ENCODE peak calls at places on chromosome 6, in ten cellular contexts. P is C1 segment of cervical spinal cord; X is A172; B is MCF 10A; I is iPS-NIHi11; Z is NCI-H774; H is NCI-H1417; T is naive thymus-derived CD8-positive, alpha-beta T cell; F is T-helper 2 cell; E is anterior cingulate cortex. A is an unnamed sample.

GRCh38 chr6:96212076-96212475 is 196.3 kb downstream of the FUT9 start:
- DNase-seq in P (no peak), X (no peak), B (no peak), I (no peak), Z (no peak), H (peak), T (no peak), F (no peak), E (no peak), A (no peak)

GRCh38 chr6:159079367-159079766 is 34.6 kb upstream of the TAGAP start:
- DNase-seq in P (no peak), X (no peak), B (no peak), I (no peak), Z (no peak), H (no peak), T (no peak), F (no peak), E (no peak), A (no peak)

GRCh38 chr6:15317934-15318902 is 72.3 kb downstream of the JARID2 start:
- DNase-seq in P (no peak), X (no peak), B (no peak), I (peak), Z (no peak), H (peak), T (no peak), F (no peak), E (no peak), A (no peak)

GRCh38 chr6:36753671-36754485 is 56.3 kb downstream of the RAB44 start:
- DNase-seq in P (no peak), X (no peak), B (no peak), I (no peak), Z (no peak), H (no peak), T (no peak), F (no peak), E (no peak), A (no peak)

GRCh38 chr6:148464319-148465010 is 121.8 kb downstream of the SASH1 start:
- DNase-seq in P (peak), X (peak), B (peak), I (peak), Z (peak), H (peak), T (peak), F (peak), E (peak), A (peak)

GRCh38 chr6:11381801-11382513 is 149.5 kb upstream of the NEDD9 start:
- DNase-seq in P (no peak), X (no peak), B (no peak), I (no peak), Z (no peak), H (no peak), T (peak), F (peak), E (no peak), A (no peak)

GRCh38 chr6:101614774-101615173 is 221.3 kb downstream of the GRIK2 start:
- DNase-seq in P (no peak), X (peak), B (peak), I (peak), Z (no peak), H (no peak), T (no peak), F (no peak), E (no peak), A (peak)

GRCh38 chr6:157186785-157187181 is 136.5 kb downstream of the TMEM242 start:
- DNase-seq in P (no peak), X (no peak), B (no peak), I (no peak), Z (no peak), H (no peak), T (no peak), F (no peak), E (no peak), A (no peak)

GRCh38 chr6:89357390-89357789 is 4.9 kb upstream of the UBE2J1 start:
- DNase-seq in P (no peak), X (no peak), B (no peak), I (no peak), Z (no peak), H (no peak), T (no peak), F (no peak), E (no peak), A (no peak)

GRCh38 chr6:135046912-135047311 is 7.7 kb downstream of the HBS1L start:
- DNase-seq in P (no peak), X (no peak), B (no peak), I (no peak), Z (no peak), H (no peak), T (no peak), F (no peak), E (no peak), A (no peak)

GRCh38 chr6:15905488-15906392 is 223.1 kb upstream of the MYLIP start:
- DNase-seq in P (no peak), X (no peak), B (no peak), I (no peak), Z (no peak), H (no peak), T (no peak), F (no peak), E (no peak), A (no peak)

GRCh38 chr6:74873911-74874310 is 331.9 kb downstream of the COL12A1 start:
- DNase-seq in P (no peak), X (no peak), B (no peak), I (no peak), Z (no peak), H (no peak), T (no peak), F (no peak), E (no peak), A (no peak)

GRCh38 chr6:25399885-25400284 is 120.7 kb downstream of the CARMIL1 start:
- DNase-seq in P (no peak), X (no peak), B (no peak), I (no peak), Z (no peak), H (no peak), T (no peak), F (no peak), E (no peak), A (no peak)

GRCh38 chr6:105759015-105759414 is 327.1 kb upstream of the PRDM1 start:
- DNase-seq in P (no peak), X (no peak), B (no peak), I (no peak), Z (no peak), H (no peak), T (no peak), F (no peak), E (no peak), A (no peak)

GRCh38 chr6:138088307-138088744 is 18.9 kb downstream of the PERP start:
- DNase-seq in P (no peak), X (peak), B (peak), I (no peak), Z (peak), H (no peak), T (no peak), F (no peak), E (no peak), A (no peak)

GRCh38 chr6:139296927-139297326 is 5.1 kb upstream of the TXLNB start:
- DNase-seq in P (no peak), X (peak), B (no peak), I (no peak), Z (no peak), H (no peak), T (no peak), F (no peak), E (no peak), A (no peak)

GRCh38 chr6:158808918-158809678 is 10.1 kb downstream of the EZR start:
- DNase-seq in P (no peak), X (no peak), B (no peak), I (no peak), Z (peak), H (no peak), T (peak), F (no peak), E (no peak), A (no peak)

GRCh38 chr6:29489286-29489685 is 1.5 kb upstream of the MAS1L start:
- DNase-seq in P (no peak), X (no peak), B (no peak), I (no peak), Z (no peak), H (no peak), T (no peak), F (no peak), E (no peak), A (no peak)

GRCh38 chr6:146047356-146047755 is 18.5 kb downstream of the GRM1 start:
- DNase-seq in P (no peak), X (no peak), B (no peak), I (no peak), Z (no peak), H (no peak), T (no peak), F (no peak), E (no peak), A (no peak)

GRCh38 chr6:2245954-2246863 is 804 bp upstream of the GMDS start:
- DNase-seq in P (peak), X (peak), B (peak), I (peak), Z (peak), H (peak), T (peak), F (no peak), E (no peak), A (peak)

GRCh38 chr6:108115598-108116058 is 41.1 kb upstream of the OSTM1 start:
- DNase-seq in P (no peak), X (no peak), B (peak), I (peak), Z (peak), H (peak), T (no peak), F (no peak), E (no peak), A (peak)

GRCh38 chr6:91198588-91199255 is 611.9 kb upstream of the MAP3K7 start:
- DNase-seq in P (no peak), X (peak), B (peak), I (no peak), Z (no peak), H (no peak), T (no peak), F (no peak), E (no peak), A (no peak)

GRCh38 chr6:39074486-39074885 is 25.9 kb downstream of the GLP1R start:
- DNase-seq in P (no peak), X (no peak), B (no peak), I (no peak), Z (no peak), H (no peak), T (no peak), F (no peak), E (no peak), A (no peak)

GRCh38 chr6:99432877-99433276 is 7.8 kb upstream of the PNISR start:
- DNase-seq in P (no peak), X (no peak), B (no peak), I (no peak), Z (no peak), H (no peak), T (no peak), F (no peak), E (no peak), A (no peak)

GRCh38 chr6:73954843-73955242 is 258.8 kb downstream of the CD109 start:
- DNase-seq in P (no peak), X (no peak), B (no peak), I (no peak), Z (no peak), H (peak), T (no peak), F (no peak), E (no peak), A (no peak)

GRCh38 chr6:79467716-79468115 is 69.5 kb downstream of the LCA5 start:
- DNase-seq in P (no peak), X (no peak), B (no peak), I (no peak), Z (no peak), H (no peak), T (no peak), F (no peak), E (no peak), A (peak)

GRCh38 chr6:81696505-81696904 is 56.0 kb downstream of the TENT5A start:
- DNase-seq in P (no peak), X (peak), B (peak), I (no peak), Z (peak), H (no peak), T (no peak), F (no peak), E (no peak), A (no peak)

GRCh38 chr6:9233226-9233625 is 797.9 kb upstream of the SLC35B3 start:
- DNase-seq in P (no peak), X (no peak), B (no peak), I (no peak), Z (no peak), H (no peak), T (no peak), F (no peak), E (no peak), A (no peak)

GRCh38 chr6:161462148-161462547 is 188.3 kb upstream of the AGPAT4 start:
- DNase-seq in P (no peak), X (peak), B (peak), I (no peak), Z (no peak), H (no peak), T (no peak), F (no peak), E (no peak), A (no peak)

GRCh38 chr6:63441266-63441956 is 121.6 kb upstream of the LGSN start:
- DNase-seq in P (no peak), X (no peak), B (no peak), I (peak), Z (peak), H (peak), T (no peak), F (no peak), E (no peak), A (no peak)

GRCh38 chr6:149031545-149032317 is 284.9 kb downstream of the UST start:
- DNase-seq in P (no peak), X (peak), B (peak), I (no peak), Z (no peak), H (no peak), T (no peak), F (peak), E (no peak), A (no peak)

GRCh38 chr6:149919834-149920225 is 3.1 kb downstream of the RAET1G start:
- DNase-seq in P (no peak), X (no peak), B (no peak), I (no peak), Z (no peak), H (no peak), T (no peak), F (no peak), E (no peak), A (no peak)

GRCh38 chr6:100880149-100880900 is 804 bp downstream of the ASCC3 start:
- DNase-seq in P (no peak), X (no peak), B (peak), I (no peak), Z (no peak), H (no peak), T (no peak), F (no peak), E (no peak), A (no peak)

GRCh38 chr6:137339929-137340559 is 120.9 kb upstream of the IFNGR1 start:
- DNase-seq in P (no peak), X (no peak), B (no peak), I (no peak), Z (no peak), H (no peak), T (no peak), F (no peak), E (no peak), A (no peak)